ENCODE peak calls at places on chromosomes 2 and 18, in four cellular contexts. E is GM12878, W is tibial nerve, A is A549. N is an unnamed sample.

GRCh38 chr2:57711991-57712390 is 334.6 kb upstream of the VRK2 start:
- DNase-seq in E (no peak), A (no peak), W (no peak), N (no peak)

GRCh38 chr2:238174701-238175100 is 15.9 kb downstream of the ERFE start:
- DNase-seq in E (no peak), A (no peak), W (no peak), N (peak)

GRCh38 chr18:58080516-58080915 is 36.5 kb downstream of the NEDD4L start:
- DNase-seq in E (no peak), W (no peak), A (no peak), N (no peak)

GRCh38 chr2:176817061-176817565 is 395.5 kb upstream of the HNRNPA3 start:
- DNase-seq in A (peak), W (no peak), E (no peak), N (no peak)

GRCh38 chr2:134988994-134989605 is 58.1 kb downstream of the MAP3K19 start:
- DNase-seq in W (no peak), A (peak), E (no peak), N (no peak)

GRCh38 chr2:181615086-181615635 is 41.7 kb downstream of the CERKL start:
- DNase-seq in W (no peak), A (no peak), E (no peak), N (no peak)

GRCh38 chr18:51884039-51884438 is 456.0 kb upstream of the DCC start:
- DNase-seq in E (no peak), A (no peak), W (no peak), N (no peak)

GRCh38 chr2:135742307-135742838 is 718 bp downstream of the UBXN4 start:
- DNase-seq in W (peak), A (peak), E (no peak), N (peak)

GRCh38 chr2:33372940-33373553 is 103.4 kb upstream of the RASGRP3 start:
- DNase-seq in A (peak), E (peak), W (peak), N (no peak)

GRCh38 chr18:8890957-8891464 is 185.7 kb downstream of the MTCL1 start:
- DNase-seq in A (peak), W (no peak), E (no peak), N (no peak)

GRCh38 chr2:190786404-190787166 is 94.0 kb upstream of the GLS start:
- DNase-seq in E (no peak), A (no peak), W (no peak), N (no peak)

GRCh38 chr2:46002507-46002883 is 294.7 kb upstream of the EPAS1 start:
- DNase-seq in A (peak), E (no peak), W (no peak), N (no peak)

GRCh38 chr18:48948112-48949050 is 2.4 kb downstream of the SMAD7 start:
- DNase-seq in E (no peak), W (no peak), A (no peak), N (peak)

GRCh38 chr2:167438206-167438605 is 549.9 kb downstream of the XIRP2 start:
- DNase-seq in W (no peak), A (no peak), E (no peak), N (no peak)

GRCh38 chr2:55168221-55169154 is 63.6 kb downstream of the CLHC1 start:
- DNase-seq in E (no peak), W (peak), A (peak), N (peak)

GRCh38 chr18:39960545-39960944 is 1994.5 kb upstream of the PIK3C3 start:
- DNase-seq in E (no peak), W (no peak), A (no peak), N (no peak)

GRCh38 chr2:229610871-229611270 is 103.5 kb downstream of the DNER start:
- DNase-seq in A (no peak), E (no peak), W (no peak), N (no peak)

GRCh38 chr2:240217431-240218301 is 77.2 kb upstream of the OTOS start:
- DNase-seq in A (peak), E (no peak), W (no peak), N (no peak)

GRCh38 chr18:9017170-9017899 is 85.2 kb upstream of the NDUFV2 start:
- DNase-seq in W (peak), E (peak), A (peak), N (peak)

GRCh38 chr2:70962885-70963878 is 15.2 kb upstream of the ANKRD53 start:
- DNase-seq in A (no peak), W (peak), E (no peak), N (no peak)

GRCh38 chr18:48528861-48529260 is 10.0 kb upstream of the CTIF start:
- DNase-seq in E (no peak), W (no peak), A (no peak), N (no peak)

GRCh38 chr2:54610700-54611099 is 112.8 kb upstream of the EML6 start:
- DNase-seq in E (no peak), W (no peak), A (no peak), N (no peak)

GRCh38 chr2:127623388-127624320 is 22.3 kb upstream of the GPR17 start:
- DNase-seq in E (no peak), W (no peak), A (no peak), N (peak)

GRCh38 chr2:74498500-74499268 is 719 bp downstream of the LBX2 start:
- DNase-seq in E (no peak), A (peak), W (no peak), N (peak)

GRCh38 chr2:177612651-177613050 is 220.1 kb downstream of the AGPS start:
- DNase-seq in E (no peak), W (no peak), A (no peak), N (no peak)

GRCh38 chr2:191501390-191502168 is 176.4 kb upstream of the NABP1 start:
- DNase-seq in W (no peak), A (peak), E (no peak), N (no peak)

GRCh38 chr2:51981813-51982212 is 949.9 kb upstream of the NRXN1 start:
- DNase-seq in W (no peak), E (no peak), A (peak), N (no peak)

GRCh38 chr2:216495656-216496055 is 3.0 kb upstream of the RPL37A start:
- DNase-seq in W (no peak), E (no peak), A (no peak), N (no peak)
- TF ChIP-seq EP300 in W (no peak), E (no peak), A (no peak), N (no peak)

GRCh38 chr2:227388537-227389011 is 825 bp upstream of the SCYGR1 start:
- DNase-seq in E (no peak), A (peak), W (no peak), N (no peak)
- TF ChIP-seq EP300 in E (no peak), A (peak), W (no peak), N (no peak)

GRCh38 chr2:23350026-23350791 is 34.8 kb upstream of the KLHL29 start:
- DNase-seq in A (no peak), W (no peak), E (no peak), N (no peak)
- TF ChIP-seq EP300 in A (no peak), W (no peak), E (no peak), N (no peak)

GRCh38 chr2:207252979-207253640 is 87.4 kb upstream of the KLF7 start:
- DNase-seq in A (peak), W (no peak), E (no peak), N (no peak)
- TF ChIP-seq EP300 in A (no peak), W (no peak), E (no peak), N (no peak)

GRCh38 chr2:120631719-120632118 is 103.9 kb upstream of the GLI2 start:
- DNase-seq in A (no peak), E (no peak), W (no peak), N (no peak)

GRCh38 chr2:120631241-120631640 is 104.4 kb upstream of the GLI2 start:
- DNase-seq in W (no peak), E (no peak), A (no peak), N (no peak)

GRCh38 chr2:120628248-120628647 is 107.4 kb upstream of the GLI2 start:
- DNase-seq in A (no peak), E (no peak), W (no peak), N (no peak)

GRCh38 chr2:120630031-120630701 is 105.5 kb upstream of the GLI2 start:
- DNase-seq in A (no peak), W (no peak), E (no peak), N (no peak)

DNA sequence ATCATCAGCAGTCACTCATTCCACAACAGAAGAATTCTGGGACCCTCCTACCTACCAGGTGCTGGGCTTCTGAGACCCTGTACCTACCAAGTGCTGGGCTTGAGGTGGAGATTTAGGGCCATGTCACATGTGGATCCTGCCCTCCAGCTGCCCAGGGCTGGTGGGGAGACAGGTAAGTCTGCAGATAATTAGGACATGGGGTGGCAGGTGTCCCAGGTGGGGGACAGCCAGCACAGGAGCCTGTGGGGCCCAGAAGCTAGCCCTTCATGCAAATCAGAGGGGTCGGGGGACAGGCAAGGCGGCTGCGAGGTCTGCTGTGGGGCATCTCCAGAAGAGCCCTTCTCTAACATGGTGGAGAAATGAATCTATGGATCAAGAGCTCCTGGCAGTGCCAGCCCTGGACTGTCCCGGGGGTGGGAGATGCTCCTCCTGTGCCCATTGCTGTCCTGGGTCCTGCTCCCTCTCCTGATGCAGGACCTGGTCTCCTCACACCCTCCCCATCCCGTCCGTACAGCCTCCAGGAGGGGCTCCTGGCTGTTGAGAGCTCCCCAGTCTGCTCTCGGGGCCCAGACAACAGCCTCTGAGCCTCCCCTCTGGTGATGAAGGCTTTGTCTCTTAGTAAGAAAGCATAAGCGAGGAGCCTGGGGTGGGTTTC is 106.3 kb upstream of the GLI2 start:
- DNase-seq in A (no peak), E (no peak), W (no peak), N (no peak)
- TF ChIP-seq EP300 in A (no peak), E (no peak), W (no peak), N (no peak)

GRCh38 chr2:42602218-42602936 is 33.9 kb downstream of the MTA3 start:
- DNase-seq in A (no peak), E (peak), W (no peak), N (peak)
- TF ChIP-seq EP300 in A (no peak), E (no peak), W (no peak), N (no peak)

GRCh38 chr2:232984451-232985207 is 28.4 kb downstream of the NGEF start:
- DNase-seq in W (no peak), A (no peak), E (no peak), N (no peak)

GRCh38 chr2:232993231-232993821 is 19.7 kb downstream of the NGEF start:
- DNase-seq in W (no peak), A (no peak), E (no peak), N (no peak)

GRCh38 chr2:232983669-232983991 is 29.4 kb downstream of the NGEF start:
- DNase-seq in E (no peak), W (no peak), A (no peak), N (no peak)

GRCh38 chr2:232986155-232986554 is 26.9 kb downstream of the NGEF start:
- DNase-seq in A (no peak), E (no peak), W (no peak), N (no peak)

GRCh38 chr2:232988444-232988843 is 24.6 kb downstream of the NGEF start:
- DNase-seq in A (peak), W (peak), E (no peak), N (peak)
- TF ChIP-seq EP300 in A (peak), W (no peak), E (no peak), N (no peak)

GRCh38 chr2:219419331-219420197 is 1.4 kb downstream of the DES start:
- DNase-seq in E (no peak), A (no peak), W (no peak), N (no peak)
- TF ChIP-seq EP300 in E (no peak), A (no peak), W (no peak), N (no peak)

GRCh38 chr2:161979490-161979889 is 94.5 kb downstream of the DPP4 start:
- DNase-seq in W (no peak), E (no peak), A (no peak), N (no peak)
- TF ChIP-seq EP300 in W (no peak), E (no peak), A (no peak), N (no peak)